ENCODE peak calls at places on chromosomes 1 and 21, in four cellular contexts. N is GM13977, J is brain microvascular endothelial cell, Y is ovary. F is an unnamed sample.

GRCh38 chr1:24022611-24023359 is 42.7 kb upstream of the SRSF10 start:
- DNase-seq in N (no peak), J (peak), Y (no peak), F (no peak)

GRCh38 chr1:6907201-6907600 is 121.9 kb downstream of the CAMTA1 start:
- DNase-seq in N (no peak), J (no peak), Y (no peak), F (no peak)

GRCh38 chr1:21266119-21266774 is 24.0 kb downstream of the ECE1 start:
- DNase-seq in N (no peak), J (peak), Y (no peak), F (no peak)

GRCh38 chr1:65497276-65497830 is 76.9 kb downstream of the LEPR start:
- DNase-seq in N (no peak), J (no peak), Y (no peak), F (no peak)

GRCh38 chr1:209527993-209528392 is 55.5 kb upstream of the CAMK1G start:
- DNase-seq in N (no peak), J (peak), Y (no peak), F (no peak)

GRCh38 chr1:112060266-112060665 is 70.8 kb upstream of the KCND3 start:
- DNase-seq in N (no peak), J (no peak), Y (no peak), F (peak)

GRCh38 chr21:45004481-45005263 is 64.8 kb downstream of the SLX9 start:
- DNase-seq in N (no peak), J (no peak), Y (peak), F (no peak)

GRCh38 chr1:206608108-206608698 is 4.1 kb downstream of the EIF2D start:
- DNase-seq in N (peak), J (peak), Y (no peak), F (peak)

GRCh38 chr1:225408249-225408648 is 19.6 kb downstream of the LBR start:
- DNase-seq in N (no peak), J (no peak), Y (no peak), F (no peak)

GRCh38 chr1:17136936-17137335 is 17.7 kb upstream of the PADI2 start:
- DNase-seq in N (no peak), J (no peak), Y (no peak), F (no peak)

GRCh38 chr1:89633745-89634625 is 1.1 kb downstream of the LRRC8C start:
- DNase-seq in N (no peak), J (no peak), Y (peak), F (peak)

GRCh38 chr1:148308832-148309458 is 156.9 kb upstream of the NBPF11 start:
- DNase-seq in N (no peak), J (peak), Y (no peak), F (no peak)

GRCh38 chr1:14897080-14897449 is 256.5 kb upstream of the TMEM51 start:
- DNase-seq in N (no peak), J (no peak), Y (no peak), F (peak)

GRCh38 chr21:27040738-27041137 is 73.8 kb upstream of the ADAMTS5 start:
- DNase-seq in N (no peak), J (no peak), Y (no peak), F (no peak)

GRCh38 chr1:44079566-44079965 is 39.1 kb upstream of the KLF17 start:
- DNase-seq in N (no peak), J (no peak), Y (no peak), F (no peak)

GRCh38 chr1:204438628-204439027 is 27.0 kb upstream of the PPP1R15B start:
- DNase-seq in N (no peak), J (peak), Y (no peak), F (no peak)

GRCh38 chr1:47183308-47184089 is 6.3 kb downstream of the PDZK1IP1 start:
- DNase-seq in N (no peak), J (no peak), Y (no peak), F (no peak)

GRCh38 chr1:175192111-175192629 is 406 bp downstream of the KIAA0040 start:
- DNase-seq in N (peak), J (no peak), Y (peak), F (peak)

GRCh38 chr1:57467825-57468224 is 44.0 kb upstream of the DAB1 start:
- DNase-seq in N (no peak), J (no peak), Y (no peak), F (no peak)

GRCh38 chr1:41917051-41917530 is 1.6 kb downstream of the HIVEP3 start:
- DNase-seq in N (no peak), J (no peak), Y (no peak), F (no peak)

GRCh38 chr1:235999259-235999925 is 65.5 kb downstream of the NID1 start:
- DNase-seq in N (peak), J (peak), Y (no peak), F (peak)

GRCh38 chr1:15246960-15247614 is at the start of gene FHAD1:
- DNase-seq in N (peak), J (peak), Y (peak), F (peak)

GRCh38 chr21:30880914-30881313 is 466 bp downstream of the KRTAP11-1 start:
- DNase-seq in N (no peak), J (no peak), Y (no peak), F (no peak)

GRCh38 chr1:68221971-68222355 is 10.4 kb downstream of the WLS start:
- DNase-seq in N (no peak), J (peak), Y (no peak), F (no peak)

GRCh38 chr1:211601159-211601558 is 22.2 kb upstream of the SLC30A1 start:
- DNase-seq in N (no peak), J (no peak), Y (no peak), F (no peak)

GRCh38 chr1:18530567-18531502 is 50.1 kb downstream of the KLHDC7A start:
- DNase-seq in N (no peak), J (no peak), Y (no peak), F (peak)

GRCh38 chr1:40270152-40270834 is 12.3 kb downstream of the ZMPSTE24 start:
- DNase-seq in N (no peak), J (no peak), Y (no peak), F (no peak)

GRCh38 chr1:226983247-226983997 is 43.3 kb downstream of the COQ8A start:
- DNase-seq in N (no peak), J (no peak), Y (no peak), F (no peak)

GRCh38 chr1:10267319-10267718 is 56.9 kb downstream of the KIF1B start:
- DNase-seq in N (no peak), J (no peak), Y (no peak), F (no peak)

GRCh38 chr1:25640646-25641328 is 24.2 kb downstream of the MAN1C1 start:
- DNase-seq in N (no peak), J (no peak), Y (no peak), F (no peak)

GRCh38 chr1:75727571-75727970 is 3.1 kb downstream of the ACADM start:
- DNase-seq in N (no peak), J (no peak), Y (no peak), F (peak)

GRCh38 chr21:42337830-42338729 is 12.7 kb downstream of the TFF2 start:
- DNase-seq in N (peak), J (peak), Y (peak), F (peak)

GRCh38 chr1:216456682-216457081 is 33.4 kb upstream of the USH2A start:
- DNase-seq in N (no peak), J (peak), Y (no peak), F (no peak)

GRCh38 chr1:8705104-8705503 is 112.3 kb downstream of the RERE start:
- DNase-seq in N (no peak), J (no peak), Y (no peak), F (no peak)

DNA sequence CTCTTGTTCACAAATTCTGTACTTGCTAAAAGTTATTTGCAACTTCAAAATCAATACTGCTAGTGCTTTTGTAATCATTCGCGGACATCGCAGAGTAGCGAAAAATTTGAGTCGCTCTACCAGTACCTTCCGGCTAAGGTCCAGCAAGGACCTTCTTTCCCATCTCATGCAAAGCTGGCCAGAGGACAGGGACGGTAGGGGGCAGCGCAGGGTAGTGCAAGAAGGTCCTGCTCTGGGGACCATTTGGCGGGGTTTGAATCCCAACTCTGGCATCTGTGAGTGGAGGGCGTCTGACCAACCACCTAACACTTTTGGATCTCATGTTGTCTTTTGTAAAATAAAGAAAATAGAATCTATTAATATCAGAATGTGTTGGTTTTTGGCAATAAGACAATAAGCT is 258.3 kb downstream of the SPATA17 start:
- DNase-seq in N (no peak), J (no peak), Y (no peak), F (no peak)
- TF ChIP-seq CTCF in N (peak), J (peak), Y (no peak), F (no peak)

GRCh38 chr21:35210093-35210492 is 161.0 kb upstream of the RUNX1 start:
- DNase-seq in N (no peak), J (no peak), Y (no peak), F (no peak)
- TF ChIP-seq CTCF in N (no peak), J (no peak), Y (no peak), F (no peak)

DNA sequence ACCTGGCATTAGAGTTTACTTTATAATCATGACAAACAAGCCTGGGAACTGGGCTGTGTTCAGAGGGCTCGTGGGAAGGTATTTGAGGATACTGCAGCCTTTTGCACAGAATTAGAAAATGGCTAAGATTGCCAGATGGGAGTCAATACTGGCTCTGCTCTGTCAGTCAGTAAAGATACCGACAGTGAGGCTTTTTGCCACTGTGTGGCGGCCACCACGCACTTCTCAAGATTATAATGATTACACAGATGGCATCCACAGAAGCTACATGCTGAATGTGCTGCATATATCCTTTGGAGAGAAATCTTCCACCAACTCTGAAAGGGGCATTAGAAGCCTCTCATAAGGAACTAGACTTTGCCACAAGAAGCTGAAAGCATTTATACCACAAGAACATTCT is 213.4 kb upstream of the PTBP2 start:
- DNase-seq in N (no peak), J (no peak), Y (no peak), F (no peak)
- TF ChIP-seq CTCF in N (no peak), J (no peak), Y (no peak), F (no peak)

GRCh38 chr1:36096500-36097412 is 8.1 kb downstream of the ADPRS start:
- DNase-seq in N (no peak), J (no peak), Y (peak), F (no peak)

GRCh38 chr1:36099681-36100341 is 11.1 kb downstream of the ADPRS start:
- DNase-seq in N (peak), J (peak), Y (peak), F (peak)

GRCh38 chr1:36100376-36100775 is 11.7 kb downstream of the ADPRS start:
- DNase-seq in N (no peak), J (no peak), Y (no peak), F (no peak)

GRCh38 chr1:36097693-36098585 is 9.2 kb downstream of the ADPRS start:
- DNase-seq in N (no peak), J (no peak), Y (no peak), F (no peak)

GRCh38 chr1:36098650-36099365 is 10.1 kb downstream of the ADPRS start:
- DNase-seq in N (no peak), J (no peak), Y (no peak), F (no peak)
- TF ChIP-seq CTCF in N (no peak), J (no peak), Y (no peak), F (no peak)

DNA sequence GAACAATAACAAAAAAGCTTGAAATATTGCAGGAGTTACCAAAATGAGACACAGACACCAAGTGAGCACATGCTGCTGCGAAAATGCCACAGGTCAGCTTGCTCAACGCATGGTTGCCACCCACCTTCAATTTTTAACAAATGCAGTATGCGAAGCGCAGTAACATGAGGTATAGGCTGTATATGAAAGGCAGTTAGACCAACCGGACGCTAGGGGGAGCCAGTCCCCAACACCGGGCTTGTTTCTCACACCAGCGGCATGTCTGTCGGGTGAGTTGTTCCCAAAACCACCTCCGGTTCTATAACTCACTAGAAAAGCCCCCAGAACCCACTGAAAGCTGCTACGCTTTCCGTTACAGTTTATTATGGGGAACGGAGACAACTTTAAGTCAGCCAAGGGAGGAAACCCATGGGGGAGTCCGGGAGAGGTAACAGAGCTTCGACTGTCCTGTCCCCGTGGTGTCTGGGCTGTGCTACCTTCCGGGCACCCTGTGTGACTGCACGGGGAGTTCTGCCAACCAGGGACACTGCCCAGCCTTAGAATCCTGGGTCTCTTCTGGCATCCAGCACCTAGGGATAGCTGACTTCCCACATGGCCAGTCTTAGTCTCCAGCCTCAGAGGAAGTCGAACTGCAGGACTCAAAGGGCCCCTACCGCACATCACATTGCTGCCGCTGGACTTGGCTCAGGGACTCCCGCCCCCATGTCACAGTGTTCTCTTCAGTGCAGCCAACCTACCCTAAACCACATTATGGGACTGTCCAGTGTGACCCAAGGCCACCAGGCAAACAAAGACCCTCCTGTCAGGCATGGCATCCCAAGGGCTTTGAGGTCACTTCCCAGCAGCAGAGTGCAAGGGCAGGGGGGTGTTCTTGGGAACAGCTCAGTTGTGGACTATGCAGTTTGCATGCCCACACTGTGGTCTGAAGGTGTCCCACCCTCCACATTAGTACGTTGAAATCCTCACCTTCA is 14.0 kb downstream of the RNF187 start:
- DNase-seq in N (peak), J (peak), Y (peak), F (peak)
- TF ChIP-seq CTCF in N (peak), J (peak), Y (peak), F (peak)

F was measured in GM12865.